ENCODE peak calls at places on chromosomes 16 and 17, in five cellular contexts. L, P, I, M and Y are unnamed samples.

GRCh38 chr17:30969989-30970680 is 704 bp upstream of the RNF135 start:
- DNase-seq in I (peak), L (no peak), M (no peak), P (peak), Y (no peak)

GRCh38 chr17:54452666-54453348 is 447.8 kb upstream of the TOM1L1 start:
- DNase-seq in P (no peak), L (no peak), M (no peak), I (no peak), Y (no peak)

GRCh38 chr17:82058855-82059249 is 6.8 kb downstream of the DUS1L start:
- DNase-seq in I (no peak), L (no peak), M (no peak), P (no peak), Y (no peak)

GRCh38 chr17:77392376-77393273 is 251.9 kb downstream of the SEC14L1 start:
- DNase-seq in I (peak), L (peak), M (no peak), P (peak), Y (no peak)

GRCh38 chr17:34542700-34543336 is 36.6 kb upstream of the TMEM132E start:
- DNase-seq in I (no peak), L (no peak), M (peak), P (peak), Y (no peak)

GRCh38 chr17:64496348-64496785 is 487 bp downstream of the POLG2 start:
- DNase-seq in L (no peak), I (no peak), M (no peak), P (no peak), Y (no peak)

GRCh38 chr16:81744911-81745310 is 34.2 kb upstream of the PLCG2 start:
- DNase-seq in P (no peak), I (no peak), M (no peak), L (no peak), Y (no peak)

GRCh38 chr17:42407289-42407836 is 15.7 kb downstream of the CAVIN1 start:
- DNase-seq in L (peak), P (peak), M (peak), I (peak), Y (peak)

GRCh38 chr17:71846561-71846960 is 274.3 kb upstream of the SOX9 start:
- DNase-seq in M (no peak), I (no peak), P (no peak), L (no peak), Y (no peak)